ENCODE peak calls at places on chromosomes 12 and 14, in ten cellular contexts. U, Q, W, C, N, E, F, I, T and A are unnamed samples.

GRCh38 chr12:128549621-128550020 is 274.1 kb downstream of the SLC15A4 start:
- ATAC-seq in T (no peak), W (no peak), U (no peak), N (no peak), C (no peak), Q (no peak), I (no peak), E (no peak), F (no peak), A (no peak)

GRCh38 chr14:69001375-69001774 is 22.3 kb upstream of the ACTN1 start:
- ATAC-seq in F (no peak), I (no peak), W (no peak), U (no peak), Q (no peak), C (no peak), T (no peak), N (no peak), E (no peak), A (no peak)

GRCh38 chr12:39872425-39872824 is 233.5 kb downstream of the SLC2A13 start:
- ATAC-seq in U (no peak), T (no peak), E (no peak), W (no peak), N (no peak), Q (no peak), C (no peak), F (no peak), I (no peak), A (no peak)

GRCh38 chr12:7879246-7879645 is 6.5 kb upstream of the SLC2A14 start:
- ATAC-seq in E (no peak), W (no peak), F (no peak), Q (no peak), C (no peak), I (no peak), T (no peak), N (no peak), U (no peak), A (no peak)

GRCh38 chr14:102262894-102263462 is 42.0 kb downstream of the MOK start:
- ATAC-seq in W (no peak), C (peak), T (peak), Q (no peak), E (no peak), U (no peak), F (no peak), I (peak), N (peak), A (no peak)

GRCh38 chr12:101459642-101460346 is 15.3 kb upstream of the SPIC start:
- ATAC-seq in W (peak), Q (peak), I (peak), U (no peak), C (peak), E (no peak), F (no peak), T (no peak), N (peak), A (no peak)

GRCh38 chr14:105026789-105027563 is 6.1 kb upstream of the CDCA4 start:
- ATAC-seq in T (no peak), C (peak), U (no peak), I (no peak), F (no peak), N (peak), Q (no peak), W (peak), E (no peak), A (no peak)

GRCh38 chr12:21697829-21698630 is 40.4 kb upstream of the LDHB start:
- ATAC-seq in T (no peak), W (no peak), U (no peak), E (no peak), C (no peak), F (no peak), Q (peak), I (peak), N (no peak), A (no peak)

GRCh38 chr12:132423251-132424117 is 66.5 kb upstream of the FBRSL1 start:
- ATAC-seq in U (no peak), I (no peak), F (peak), E (no peak), Q (no peak), C (peak), N (peak), T (peak), W (peak), A (peak)

GRCh38 chr12:82627799-82628198 is 58.9 kb upstream of the TMTC2 start:
- ATAC-seq in W (peak), C (no peak), N (peak), T (no peak), I (no peak), U (no peak), E (no peak), F (no peak), Q (no peak), A (no peak)

GRCh38 chr14:103646189-103646588 is 17.2 kb downstream of the KLC1 start:
- ATAC-seq in I (no peak), N (no peak), E (no peak), W (no peak), C (no peak), F (no peak), Q (no peak), U (no peak), T (no peak), A (no peak)

GRCh38 chr12:69633061-69633460 is 22.4 kb upstream of the LRRC10 start:
- ATAC-seq in W (no peak), T (no peak), C (no peak), E (no peak), Q (peak), U (no peak), I (no peak), F (no peak), N (no peak), A (no peak)

GRCh38 chr12:91811481-91812287 is 334.0 kb downstream of the BTG1 start:
- ATAC-seq in F (peak), I (peak), U (peak), C (no peak), N (peak), Q (peak), E (peak), T (peak), W (peak), A (peak)

GRCh38 chr12:72271741-72272661 is at the start of gene TRHDE:
- ATAC-seq in U (no peak), W (peak), I (peak), T (peak), N (peak), F (no peak), Q (peak), E (no peak), C (peak), A (no peak)